ENCODE peak calls at places on chromosomes 12 and 14, in seven cellular contexts. V, X, R, K, E, F and H are unnamed samples.

GRCh38 chr14:104316121-104316722 is 177.8 kb downstream of the KIF26A start:
- DNase-seq in V (no peak), X (no peak), R (no peak), K (no peak), E (no peak), F (peak), H (peak)

GRCh38 chr12:20196767-20197166 is 171.6 kb upstream of the PDE3A start:
- DNase-seq in V (no peak), X (no peak), R (no peak), K (no peak), E (no peak), F (no peak), H (no peak)

GRCh38 chr12:87953257-87953860 is 75.8 kb downstream of the C12orf50 start:
- DNase-seq in V (no peak), X (peak), R (peak), K (no peak), E (no peak), F (no peak), H (no peak)

GRCh38 chr14:105315211-105315721 is 718 bp downstream of the PACS2 start:
- DNase-seq in V (no peak), X (no peak), R (peak), K (peak), E (peak), F (peak), H (peak)

GRCh38 chr14:73025544-73025943 is 1.4 kb downstream of the ZFYVE1 start:
- DNase-seq in V (peak), X (no peak), R (peak), K (no peak), E (no peak), F (no peak), H (no peak)

GRCh38 chr14:23186913-23187654 is 3.6 kb upstream of the SLC7A8 start:
- DNase-seq in V (peak), X (peak), R (peak), K (peak), E (no peak), F (peak), H (no peak)

GRCh38 chr14:38948171-38948570 is 154.9 kb downstream of the SEC23A start:
- DNase-seq in V (no peak), X (no peak), R (peak), K (no peak), E (no peak), F (no peak), H (no peak)

GRCh38 chr14:57502581-57503254 is 9.1 kb upstream of the CCDC198 start:
- DNase-seq in V (peak), X (no peak), R (peak), K (no peak), E (peak), F (no peak), H (no peak)

GRCh38 chr12:131002271-131002670 is 48.6 kb downstream of the ADGRD1 start:
- DNase-seq in V (no peak), X (no peak), R (no peak), K (no peak), E (no peak), F (no peak), H (no peak)

GRCh38 chr14:54338696-54339317 is 58.0 kb upstream of the CDKN3 start:
- DNase-seq in V (no peak), X (no peak), R (peak), K (no peak), E (no peak), F (no peak), H (no peak)

GRCh38 chr12:7143564-7143963 is 13.4 kb downstream of the CLSTN3 start:
- DNase-seq in V (no peak), X (no peak), R (no peak), K (no peak), E (no peak), F (no peak), H (no peak)

GRCh38 chr14:68894123-68894522 is 85.0 kb downstream of the ACTN1 start:
- DNase-seq in V (no peak), X (no peak), R (peak), K (no peak), E (no peak), F (no peak), H (no peak)

GRCh38 chr14:37901978-37902377 is 305.7 kb upstream of the SSTR1 start:
- DNase-seq in V (peak), X (no peak), R (no peak), K (no peak), E (peak), F (no peak), H (no peak)

GRCh38 chr12:95473440-95473946 is 459 bp upstream of the METAP2 start:
- DNase-seq in V (no peak), X (peak), R (peak), K (peak), E (peak), F (peak), H (peak)

GRCh38 chr14:24678801-24679247 is 44.8 kb upstream of the GZMB start:
- DNase-seq in V (peak), X (peak), R (peak), K (peak), E (peak), F (peak), H (peak)

GRCh38 chr12:62530596-62530995 is 64.0 kb downstream of the MON2 start:
- DNase-seq in V (peak), X (no peak), R (peak), K (no peak), E (no peak), F (no peak), H (no peak)

GRCh38 chr12:49533331-49533730 is 5.5 kb upstream of the KCNH3 start:
- DNase-seq in V (no peak), X (no peak), R (no peak), K (no peak), E (no peak), F (peak), H (no peak)

GRCh38 chr12:122318607-122319311 is 52.5 kb upstream of the VPS33A start:
- DNase-seq in V (peak), X (no peak), R (peak), K (no peak), E (no peak), F (no peak), H (no peak)

GRCh38 chr12:90888316-90888715 is 66.7 kb downstream of the CCER1 start:
- DNase-seq in V (peak), X (no peak), R (no peak), K (no peak), E (no peak), F (no peak), H (no peak)

GRCh38 chr12:129202109-129202814 is 349.0 kb downstream of the GLT1D1 start:
- DNase-seq in V (no peak), X (no peak), R (no peak), K (no peak), E (no peak), F (no peak), H (no peak)

GRCh38 chr12:46904406-46905240 is 78.8 kb upstream of the SLC38A4 start:
- DNase-seq in V (no peak), X (no peak), R (no peak), K (no peak), E (no peak), F (no peak), H (no peak)

DNA sequence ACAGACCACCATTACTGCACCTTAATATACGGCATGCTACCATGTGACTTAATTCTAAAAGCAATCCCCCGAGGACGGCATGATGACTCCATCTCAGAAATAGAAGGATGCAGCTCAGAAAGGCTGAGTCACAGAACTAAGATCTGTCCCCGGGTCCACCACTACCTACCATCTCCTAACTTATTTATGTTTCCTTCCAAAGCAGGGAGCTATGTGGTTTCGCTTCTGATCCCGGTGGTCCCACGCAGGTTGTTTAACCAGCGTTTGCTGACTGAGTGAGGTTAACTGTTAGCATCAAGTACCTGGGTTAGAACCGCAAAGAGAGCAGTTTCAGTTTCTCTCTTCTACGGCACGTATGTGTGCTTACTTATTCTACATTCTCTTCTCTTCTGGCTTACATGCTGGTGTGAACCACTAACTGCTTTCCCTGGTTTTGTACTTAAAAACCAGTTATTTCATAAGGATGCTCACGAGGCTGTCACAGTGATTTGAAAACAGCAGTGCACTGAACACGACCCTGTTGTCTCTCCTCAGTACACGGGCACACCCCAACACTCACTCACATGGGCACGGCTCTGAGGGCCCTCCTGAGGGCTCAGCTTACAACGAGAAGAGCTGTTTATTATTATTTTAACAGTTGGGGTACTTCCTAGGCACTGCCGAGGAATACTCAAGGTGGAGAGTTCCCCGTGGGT is 66.7 kb downstream of the CCDC88C start:
- DNase-seq in V (no peak), X (no peak), R (no peak), K (peak), E (no peak), F (no peak), H (no peak)
- H3K4me3 ChIP-seq in V (no peak), X (peak), R (no peak), K (peak), E (no peak), F (peak), H (peak)

GRCh38 chr14:58787601-58788000 is 149.8 kb downstream of the DACT1 start:
- DNase-seq in V (no peak), X (no peak), R (no peak), K (no peak), E (no peak), F (no peak), H (no peak)
- H3K4me3 ChIP-seq in V (no peak), X (no peak), R (no peak), K (no peak), E (no peak), F (no peak), H (no peak)

GRCh38 chr14:91154851-91155625 is 41.2 kb downstream of the DGLUCY start:
- DNase-seq in V (peak), X (no peak), R (peak), K (no peak), E (no peak), F (peak), H (peak)
- H3K4me3 ChIP-seq in V (no peak), X (no peak), R (no peak), K (no peak), E (no peak), F (no peak), H (no peak)

GRCh38 chr12:38588618-38589309 is 272.2 kb downstream of the ALG10B start:
- DNase-seq in V (no peak), X (no peak), R (peak), K (no peak), E (no peak), F (no peak), H (no peak)

GRCh38 chr12:38585090-38585489 is 268.5 kb downstream of the ALG10B start:
- DNase-seq in V (no peak), X (no peak), R (no peak), K (no peak), E (no peak), F (no peak), H (no peak)

GRCh38 chr12:38587594-38587993 is 271.0 kb downstream of the ALG10B start:
- DNase-seq in V (no peak), X (no peak), R (peak), K (no peak), E (no peak), F (no peak), H (no peak)

GRCh38 chr12:38586652-38587219 is 270.2 kb downstream of the ALG10B start:
- DNase-seq in V (no peak), X (no peak), R (peak), K (no peak), E (no peak), F (no peak), H (no peak)

GRCh38 chr12:38589310-38589632 is 272.7 kb downstream of the ALG10B start:
- DNase-seq in V (no peak), X (no peak), R (no peak), K (no peak), E (no peak), F (no peak), H (no peak)
- H3K4me3 ChIP-seq in V (no peak), X (no peak), R (no peak), K (no peak), E (no peak), F (no peak), H (no peak)

DNA sequence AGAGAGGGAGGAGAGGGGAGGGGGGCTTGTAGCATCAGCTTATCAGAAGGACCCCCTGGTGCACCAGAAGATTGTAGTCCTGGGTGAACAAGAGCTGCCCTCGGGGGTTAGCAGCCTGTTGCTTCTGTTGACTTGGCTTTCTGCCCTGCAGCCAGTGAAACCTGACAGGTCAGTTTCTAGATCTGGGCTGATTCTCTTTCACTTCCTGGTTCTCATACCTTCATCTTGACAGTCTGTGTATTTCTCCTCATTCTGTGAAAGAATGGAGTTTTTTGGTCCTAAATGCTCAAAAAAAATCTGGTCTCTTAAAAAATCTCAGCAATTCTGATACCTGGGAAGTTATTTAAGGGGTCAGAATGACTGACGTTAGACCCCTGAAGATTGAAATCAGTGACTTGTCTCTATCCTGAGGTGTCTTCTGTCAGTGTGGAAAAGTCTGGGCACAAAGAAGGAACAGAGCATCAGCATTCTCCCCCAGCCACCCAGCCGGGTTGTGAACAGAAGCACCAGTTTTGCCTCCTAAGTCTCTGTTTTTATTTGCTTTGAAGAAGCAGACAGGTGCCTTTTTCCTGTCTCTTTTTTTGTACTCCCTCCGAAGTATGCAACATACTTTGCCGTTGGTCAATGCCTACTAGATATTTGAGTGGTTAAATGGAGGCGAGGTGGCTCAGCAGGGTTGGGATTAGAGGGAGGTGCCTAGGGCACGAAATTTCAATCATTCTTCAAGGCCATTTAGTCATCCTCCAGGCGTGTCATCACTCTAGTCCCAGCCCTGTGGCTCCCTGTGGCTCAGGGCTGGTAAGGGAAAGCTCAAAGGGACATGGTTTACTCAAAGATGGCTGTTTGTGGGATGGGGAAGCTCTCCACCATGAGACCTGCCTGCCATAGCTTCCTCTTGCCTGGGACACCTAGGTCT is 24.0 kb downstream of the TTC9 start:
- DNase-seq in V (no peak), X (no peak), R (no peak), K (no peak), E (no peak), F (peak), H (peak)
- H3K4me3 ChIP-seq in V (no peak), X (no peak), R (no peak), K (no peak), E (no peak), F (no peak), H (no peak)

GRCh38 chr14:89011727-89012271 is 187.3 kb downstream of the TTC8 start:
- DNase-seq in V (no peak), X (no peak), R (no peak), K (no peak), E (no peak), F (no peak), H (no peak)
- H3K4me3 ChIP-seq in V (no peak), X (peak), R (no peak), K (no peak), E (no peak), F (peak), H (peak)

DNA sequence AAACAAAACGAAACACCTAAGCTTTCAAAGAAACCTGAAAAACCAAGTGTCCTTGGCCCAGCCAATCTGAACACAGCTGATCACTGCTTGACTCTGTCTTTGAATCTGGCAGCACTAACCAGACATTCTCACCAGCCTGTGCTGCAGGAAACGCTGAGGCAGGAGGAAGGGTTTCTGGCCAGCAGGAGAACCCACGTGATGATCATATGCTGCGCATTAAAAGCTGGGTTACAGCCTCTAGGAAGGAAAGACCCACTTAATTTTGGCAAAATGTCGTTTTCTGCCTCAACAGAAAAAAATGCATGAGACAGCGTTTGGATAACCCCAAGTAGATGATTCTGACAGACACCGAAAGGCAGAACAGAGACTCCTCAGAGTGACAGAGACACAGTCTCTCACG is 9.8 kb downstream of the APPL2 start:
- DNase-seq in V (peak), X (no peak), R (peak), K (no peak), E (peak), F (peak), H (peak)
- H3K4me3 ChIP-seq in V (peak), X (no peak), R (no peak), K (no peak), E (peak), F (no peak), H (no peak)

GRCh38 chr14:92041203-92041602 is 1.3 kb upstream of the TRIP11 start:
- DNase-seq in V (no peak), X (no peak), R (no peak), K (no peak), E (no peak), F (no peak), H (no peak)
- H3K4me3 ChIP-seq in V (peak), X (peak), R (peak), K (peak), E (peak), F (peak), H (peak)

GRCh38 chr14:36647417-36647826 is 14.2 kb upstream of the PAX9 start:
- DNase-seq in V (no peak), X (no peak), R (no peak), K (no peak), E (no peak), F (no peak), H (no peak)

GRCh38 chr14:36652542-36653201 is 9.0 kb upstream of the PAX9 start:
- DNase-seq in V (no peak), X (no peak), R (no peak), K (no peak), E (no peak), F (no peak), H (no peak)

GRCh38 chr14:36646664-36647416 is 14.8 kb upstream of the PAX9 start:
- DNase-seq in V (no peak), X (no peak), R (no peak), K (no peak), E (no peak), F (no peak), H (no peak)

GRCh38 chr14:36649872-36650650 is 11.6 kb upstream of the PAX9 start:
- DNase-seq in V (no peak), X (no peak), R (no peak), K (no peak), E (no peak), F (no peak), H (no peak)

DNA sequence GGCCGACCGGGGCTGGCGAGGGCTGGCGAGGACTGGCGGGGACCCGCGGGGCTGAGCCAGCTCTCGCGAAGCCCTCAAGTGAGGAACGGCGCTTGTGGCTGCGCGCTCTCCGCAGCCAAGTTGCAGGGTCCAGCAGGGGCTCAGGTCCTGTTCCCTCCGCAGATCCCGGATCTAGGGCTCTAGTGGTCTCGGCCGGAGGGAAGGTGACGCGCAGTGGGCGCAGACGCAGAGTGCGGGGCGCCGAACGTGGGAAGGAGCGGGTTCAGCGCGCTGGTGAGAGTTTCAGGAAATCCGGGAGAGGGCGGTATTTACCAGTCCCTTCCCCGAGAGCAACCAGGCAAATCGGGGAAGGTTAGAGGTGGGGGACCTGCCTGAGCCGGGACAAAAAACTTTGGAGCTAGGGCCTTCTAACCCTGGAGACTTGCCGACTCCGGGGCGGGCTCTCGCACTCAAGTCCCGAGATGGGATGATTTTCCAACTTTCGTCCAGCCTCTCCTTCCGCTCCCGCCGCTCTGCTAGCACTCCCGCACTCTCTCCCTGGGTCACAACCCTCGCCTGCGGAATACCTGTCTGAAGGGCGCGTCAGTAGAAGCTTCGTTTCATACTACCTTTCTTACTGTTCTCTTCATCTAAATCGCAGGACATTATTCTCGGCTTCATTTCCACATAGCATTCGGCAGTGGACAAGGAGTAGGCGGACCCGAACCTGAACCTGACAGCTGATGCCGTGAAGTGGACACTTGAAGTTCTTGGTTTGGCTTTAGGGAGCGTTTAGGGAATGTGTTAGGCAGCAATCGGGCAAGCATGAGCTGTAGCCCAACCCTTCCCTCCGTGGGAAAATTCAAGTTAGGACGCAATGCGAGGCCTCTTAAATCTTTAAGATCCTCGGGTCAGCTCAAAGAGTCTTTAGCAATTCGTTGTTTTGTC is 13.6 kb upstream of the PAX9 start:
- DNase-seq in V (no peak), X (no peak), R (peak), K (no peak), E (no peak), F (no peak), H (peak)
- H3K4me3 ChIP-seq in V (peak), X (peak), R (peak), K (no peak), E (peak), F (peak), H (peak)